ENCODE peak calls at places on chromosome 18, in four cellular contexts. One of them, this sample, is unnamed.

GRCh38 chr18:3593381-3593903 is 143.5 kb downstream of the TGIF1 start:
- DNase-seq in Caki2: peak
- DNase-seq in dermis blood vessel endothelial cell: peak
- DNase-seq in ascending aorta: no peak
- DNase-seq in this sample: no peak

GRCh38 chr18:55738483-55739114 is 150.6 kb upstream of the TCF4 start:
- DNase-seq in dermis blood vessel endothelial cell: no peak
- DNase-seq in Caki2: no peak
- DNase-seq in ascending aorta: no peak
- DNase-seq in this sample: no peak

GRCh38 chr18:22165049-22165602 is 4.3 kb upstream of the GATA6 start:
- DNase-seq in ascending aorta: no peak
- DNase-seq in Caki2: no peak
- DNase-seq in dermis blood vessel endothelial cell: no peak
- DNase-seq in this sample: no peak

GRCh38 chr18:59549797-59550516 is 147.3 kb downstream of the CCBE1 start:
- DNase-seq in ascending aorta: no peak
- DNase-seq in dermis blood vessel endothelial cell: no peak
- DNase-seq in Caki2: no peak
- DNase-seq in this sample: no peak

GRCh38 chr18:48888681-48889080 is 62.1 kb downstream of the SMAD7 start:
- DNase-seq in ascending aorta: no peak
- DNase-seq in Caki2: no peak
- DNase-seq in dermis blood vessel endothelial cell: no peak
- DNase-seq in this sample: no peak

GRCh38 chr18:66143029-66143428 is 392.2 kb downstream of the CDH7 start:
- DNase-seq in dermis blood vessel endothelial cell: no peak
- DNase-seq in ascending aorta: no peak
- DNase-seq in Caki2: no peak
- DNase-seq in this sample: no peak

GRCh38 chr18:56716692-56717146 is 65.6 kb downstream of the WDR7 start:
- DNase-seq in ascending aorta: no peak
- DNase-seq in dermis blood vessel endothelial cell: no peak
- DNase-seq in Caki2: no peak
- DNase-seq in this sample: no peak

GRCh38 chr18:34075963-34076860 is 148.5 kb downstream of the NOL4 start:
- DNase-seq in Caki2: no peak
- DNase-seq in ascending aorta: no peak
- DNase-seq in dermis blood vessel endothelial cell: no peak
- DNase-seq in this sample: no peak

GRCh38 chr18:8816233-8816632 is 110.9 kb downstream of the MTCL1 start:
- DNase-seq in dermis blood vessel endothelial cell: no peak
- DNase-seq in Caki2: no peak
- DNase-seq in ascending aorta: no peak
- DNase-seq in this sample: no peak

GRCh38 chr18:10270160-10270571 is 184.3 kb upstream of the APCDD1 start:
- DNase-seq in dermis blood vessel endothelial cell: peak
- DNase-seq in ascending aorta: no peak
- DNase-seq in Caki2: no peak
- DNase-seq in this sample: no peak

GRCh38 chr18:46414863-46415262 is 242.2 kb downstream of the LOXHD1 start:
- DNase-seq in ascending aorta: no peak
- DNase-seq in Caki2: no peak
- DNase-seq in dermis blood vessel endothelial cell: no peak
- DNase-seq in this sample: no peak

GRCh38 chr18:61333746-61334490 is 688 bp downstream of the CDH20 start:
- DNase-seq in Caki2: no peak
- DNase-seq in ascending aorta: no peak
- DNase-seq in dermis blood vessel endothelial cell: peak
- DNase-seq in this sample: no peak

GRCh38 chr18:63783394-63783793 is 8.2 kb downstream of the SERPINB7 start:
- DNase-seq in Caki2: no peak
- DNase-seq in ascending aorta: no peak
- DNase-seq in dermis blood vessel endothelial cell: no peak
- DNase-seq in this sample: no peak

GRCh38 chr18:28823506-28824182 is 646.7 kb upstream of the CDH2 start:
- DNase-seq in dermis blood vessel endothelial cell: no peak
- DNase-seq in Caki2: no peak
- DNase-seq in ascending aorta: no peak
- DNase-seq in this sample: no peak

GRCh38 chr18:598053-598665 is 1.4 kb downstream of the CLUL1 start:
- DNase-seq in dermis blood vessel endothelial cell: no peak
- DNase-seq in ascending aorta: no peak
- DNase-seq in Caki2: no peak
- DNase-seq in this sample: no peak

GRCh38 chr18:11064106-11064505 is 85.3 kb downstream of the PIEZO2 start:
- DNase-seq in Caki2: no peak
- DNase-seq in ascending aorta: no peak
- DNase-seq in dermis blood vessel endothelial cell: peak
- DNase-seq in this sample: no peak

GRCh38 chr18:48842259-48843061 is 108.3 kb downstream of the SMAD7 start:
- DNase-seq in Caki2: peak
- DNase-seq in dermis blood vessel endothelial cell: peak
- DNase-seq in ascending aorta: no peak
- DNase-seq in this sample: no peak

GRCh38 chr18:33987206-33987605 is 237.5 kb downstream of the NOL4 start:
- DNase-seq in ascending aorta: no peak
- DNase-seq in Caki2: no peak
- DNase-seq in dermis blood vessel endothelial cell: no peak
- DNase-seq in this sample: no peak

GRCh38 chr18:33128581-33128980 is 311.9 kb downstream of the CCDC178 start:
- DNase-seq in ascending aorta: no peak
- DNase-seq in dermis blood vessel endothelial cell: peak
- DNase-seq in Caki2: no peak
- DNase-seq in this sample: no peak

GRCh38 chr18:30358545-30358944 is 684.0 kb downstream of the DSC3 start:
- DNase-seq in Caki2: no peak
- DNase-seq in dermis blood vessel endothelial cell: no peak
- DNase-seq in ascending aorta: no peak
- DNase-seq in this sample: no peak

GRCh38 chr18:63138469-63139340 is 180.9 kb downstream of the BCL2 start:
- DNase-seq in Caki2: no peak
- DNase-seq in dermis blood vessel endothelial cell: no peak
- DNase-seq in ascending aorta: no peak
- DNase-seq in this sample: no peak

GRCh38 chr18:45249306-45249705 is 366.0 kb upstream of the SLC14A2 start:
- DNase-seq in Caki2: no peak
- DNase-seq in dermis blood vessel endothelial cell: no peak
- DNase-seq in ascending aorta: no peak
- DNase-seq in this sample: no peak

This sample was measured in GOT3.